ENCODE peak calls at places on chromosome 18, in ten cellular contexts. M, Q, V, U, P, B, H, G, D and K are unnamed samples.

GRCh38 chr18:50614838-50615237 is 55.0 kb downstream of the MAPK4 start:
- DNase-seq in M (no peak), Q (no peak), V (no peak), U (no peak), P (no peak), B (no peak), H (peak), G (no peak), D (peak), K (no peak)

GRCh38 chr18:59383831-59384230 is 24.8 kb upstream of the LMAN1 start:
- DNase-seq in M (no peak), Q (no peak), V (no peak), U (no peak), P (no peak), B (no peak), H (no peak), G (no peak), D (no peak), K (no peak)

GRCh38 chr18:74625157-74625556 is 27.5 kb downstream of the ZNF407 start:
- DNase-seq in M (no peak), Q (no peak), V (no peak), U (no peak), P (no peak), B (no peak), H (no peak), G (no peak), D (no peak), K (no peak)

GRCh38 chr18:62587689-62588088 is 64.9 kb downstream of the ZCCHC2 start:
- DNase-seq in M (no peak), Q (no peak), V (no peak), U (no peak), P (no peak), B (no peak), H (no peak), G (no peak), D (no peak), K (no peak)

GRCh38 chr18:3839481-3840075 is 389.6 kb downstream of the TGIF1 start:
- DNase-seq in M (no peak), Q (no peak), V (no peak), U (no peak), P (no peak), B (no peak), H (no peak), G (no peak), D (no peak), K (no peak)

GRCh38 chr18:79851489-79851888 is 53.8 kb downstream of the KCNG2 start:
- DNase-seq in M (no peak), Q (no peak), V (no peak), U (no peak), P (no peak), B (no peak), H (no peak), G (no peak), D (no peak), K (no peak)

GRCh38 chr18:55236150-55236931 is 277.1 kb upstream of the CCDC68 start:
- DNase-seq in M (no peak), Q (no peak), V (peak), U (no peak), P (no peak), B (no peak), H (no peak), G (no peak), D (no peak), K (no peak)

GRCh38 chr18:31190919-31191318 is 28.3 kb upstream of the DSC1 start:
- DNase-seq in M (no peak), Q (no peak), V (no peak), U (no peak), P (no peak), B (no peak), H (no peak), G (no peak), D (no peak), K (no peak)

GRCh38 chr18:10060469-10060782 is 146.6 kb downstream of the VAPA start:
- DNase-seq in M (no peak), Q (no peak), V (no peak), U (no peak), P (no peak), B (no peak), H (no peak), G (no peak), D (no peak), K (no peak)

GRCh38 chr18:10508546-10508945 is 17.3 kb upstream of the NAPG start:
- DNase-seq in M (no peak), Q (no peak), V (no peak), U (no peak), P (no peak), B (no peak), H (no peak), G (no peak), D (no peak), K (no peak)

GRCh38 chr18:77369644-77370043 is 120.0 kb downstream of the GALR1 start:
- DNase-seq in M (no peak), Q (no peak), V (no peak), U (no peak), P (no peak), B (no peak), H (no peak), G (no peak), D (no peak), K (no peak)

GRCh38 chr18:78865771-78866310 is 113.8 kb upstream of the SALL3 start:
- DNase-seq in M (no peak), Q (no peak), V (no peak), U (no peak), P (no peak), B (no peak), H (peak), G (no peak), D (no peak), K (no peak)

GRCh38 chr18:79400591-79401381 is 5.1 kb downstream of the NFATC1 start:
- DNase-seq in M (no peak), Q (peak), V (peak), U (peak), P (no peak), B (no peak), H (peak), G (no peak), D (no peak), K (no peak)

GRCh38 chr18:43847164-43848091 is 570.1 kb upstream of the SYT4 start:
- DNase-seq in M (no peak), Q (no peak), V (no peak), U (no peak), P (no peak), B (no peak), H (no peak), G (no peak), D (no peak), K (peak)

GRCh38 chr18:25935356-25935755 is 155.1 kb downstream of the SS18 start:
- DNase-seq in M (no peak), Q (no peak), V (no peak), U (no peak), P (no peak), B (no peak), H (no peak), G (no peak), D (no peak), K (no peak)

GRCh38 chr18:64095056-64095455 is 53.8 kb downstream of the LINC00305 start:
- DNase-seq in M (no peak), Q (no peak), V (no peak), U (no peak), P (no peak), B (no peak), H (no peak), G (no peak), D (no peak), K (no peak)

GRCh38 chr18:64094210-64094609 is 54.7 kb downstream of the LINC00305 start:
- DNase-seq in M (no peak), Q (no peak), V (no peak), U (no peak), P (no peak), B (no peak), H (no peak), G (no peak), D (no peak), K (no peak)

GRCh38 chr18:64100136-64100922 is 48.6 kb downstream of the LINC00305 start:
- DNase-seq in M (no peak), Q (peak), V (no peak), U (no peak), P (no peak), B (no peak), H (no peak), G (no peak), D (peak), K (no peak)

GRCh38 chr18:64099244-64099643 is 49.6 kb downstream of the LINC00305 start:
- DNase-seq in M (no peak), Q (peak), V (no peak), U (no peak), P (no peak), B (no peak), H (no peak), G (no peak), D (no peak), K (no peak)

GRCh38 chr18:64097497-64097896 is 51.4 kb downstream of the LINC00305 start:
- DNase-seq in M (no peak), Q (no peak), V (no peak), U (no peak), P (no peak), B (no peak), H (no peak), G (no peak), D (no peak), K (no peak)
- TF ChIP-seq CTCF in M (peak), Q (peak), V (peak), U (no peak), P (no peak), B (no peak), H (no peak), G (no peak), D (no peak), K (peak)

DNA sequence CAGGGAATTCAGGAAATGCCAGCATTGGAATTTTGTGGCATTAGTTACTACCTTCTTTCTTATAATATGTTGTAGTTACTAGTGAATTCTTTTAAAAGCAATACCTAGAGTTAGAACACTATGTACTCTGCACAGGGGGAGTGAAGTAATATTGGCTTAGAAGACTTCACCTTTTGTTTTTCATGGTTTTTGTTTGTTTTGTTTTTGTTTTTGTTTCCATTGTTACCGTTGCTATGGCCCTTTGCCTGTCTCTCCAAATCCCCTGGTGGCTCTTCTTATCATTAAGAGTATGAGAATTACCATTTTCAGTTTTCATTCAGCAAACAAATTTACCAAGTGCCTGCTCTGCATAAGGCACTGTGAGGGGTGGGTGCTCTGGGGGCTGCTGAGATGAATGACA is 160.1 kb downstream of the HAUS1 start:
- DNase-seq in M (no peak), Q (no peak), V (no peak), U (no peak), P (peak), B (no peak), H (no peak), G (no peak), D (no peak), K (no peak)
- TF ChIP-seq CTCF in M (no peak), Q (no peak), V (no peak), U (no peak), P (no peak), B (no peak), H (no peak), G (no peak), D (no peak), K (no peak)

DNA sequence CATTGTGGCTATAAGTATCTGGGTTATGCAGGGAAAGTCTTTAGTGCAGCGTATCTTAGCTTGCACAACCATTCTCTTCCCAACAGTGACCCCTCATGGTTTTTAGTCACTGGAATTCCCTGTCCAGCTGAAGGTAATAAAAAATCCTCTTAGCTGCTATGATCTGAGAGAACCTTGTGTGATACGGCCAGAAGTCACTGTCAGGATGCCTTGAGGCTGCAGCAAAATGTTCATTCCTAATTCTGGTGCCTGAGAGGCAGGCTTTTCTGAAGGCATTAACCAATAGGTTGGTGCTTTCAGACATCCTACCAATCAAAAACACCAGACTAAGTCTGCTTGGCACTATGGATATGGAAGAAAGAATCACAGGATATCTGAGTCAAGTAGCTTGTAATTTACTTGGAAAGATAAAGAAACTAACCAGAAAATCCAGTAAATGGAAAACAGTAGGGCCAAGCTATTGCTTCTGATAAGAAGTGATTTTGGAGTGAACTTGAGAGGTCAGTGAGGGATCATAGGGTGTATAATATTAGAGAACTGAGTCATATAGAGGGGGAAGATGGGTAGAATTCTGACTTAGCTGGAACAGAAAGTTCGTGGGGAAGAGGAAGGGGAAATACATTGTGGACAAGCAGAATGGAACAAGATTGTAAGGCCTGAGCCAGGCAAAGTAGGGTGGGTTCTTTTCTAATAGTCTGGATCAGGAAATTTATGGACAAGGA is 89.0 kb upstream of the SLC14A2 start:
- DNase-seq in M (no peak), Q (no peak), V (no peak), U (no peak), P (no peak), B (peak), H (no peak), G (no peak), D (no peak), K (no peak)
- TF ChIP-seq CTCF in M (no peak), Q (no peak), V (peak), U (no peak), P (no peak), B (peak), H (no peak), G (no peak), D (no peak), K (peak)

GRCh38 chr18:24016643-24017042 is 2.1 kb downstream of the TTC39C start:
- DNase-seq in M (no peak), Q (no peak), V (no peak), U (no peak), P (peak), B (no peak), H (no peak), G (no peak), D (no peak), K (no peak)
- TF ChIP-seq CTCF in M (peak), Q (peak), V (peak), U (no peak), P (no peak), B (peak), H (no peak), G (no peak), D (no peak), K (peak)

GRCh38 chr18:22195052-22195451 is 25.7 kb downstream of the GATA6 start:
- DNase-seq in M (no peak), Q (no peak), V (no peak), U (no peak), P (no peak), B (no peak), H (no peak), G (no peak), D (no peak), K (no peak)

GRCh38 chr18:22191986-22192385 is 22.6 kb downstream of the GATA6 start:
- DNase-seq in M (no peak), Q (no peak), V (no peak), U (no peak), P (no peak), B (no peak), H (no peak), G (no peak), D (no peak), K (no peak)

GRCh38 chr18:22191346-22191710 is 21.9 kb downstream of the GATA6 start:
- DNase-seq in M (no peak), Q (no peak), V (no peak), U (no peak), P (no peak), B (no peak), H (no peak), G (no peak), D (no peak), K (no peak)

GRCh38 chr18:22194151-22194598 is 24.8 kb downstream of the GATA6 start:
- DNase-seq in M (peak), Q (no peak), V (no peak), U (no peak), P (no peak), B (no peak), H (no peak), G (peak), D (no peak), K (no peak)

DNA sequence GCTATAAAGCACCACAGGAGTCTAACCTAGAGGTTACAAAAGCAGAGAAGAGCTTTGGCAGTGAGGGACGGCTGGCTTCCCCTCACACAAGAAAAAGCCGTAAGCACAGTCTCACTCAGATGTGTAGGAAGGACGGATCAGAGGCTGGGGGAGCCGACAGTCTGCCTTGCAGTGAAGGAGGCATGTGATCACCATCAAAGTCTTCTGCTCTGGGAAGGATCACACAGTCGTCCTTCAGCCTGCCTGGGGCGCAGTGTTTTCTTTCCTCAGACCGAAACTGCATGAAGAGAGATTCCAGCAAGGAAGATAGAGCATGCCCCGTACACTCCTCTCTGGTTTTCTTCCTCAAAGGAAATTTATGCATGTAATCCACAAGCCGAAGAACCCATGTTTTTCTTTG is 24.1 kb downstream of the GATA6 start:
- DNase-seq in M (no peak), Q (no peak), V (no peak), U (no peak), P (no peak), B (peak), H (no peak), G (no peak), D (no peak), K (no peak)
- TF ChIP-seq CTCF in M (no peak), Q (no peak), V (no peak), U (no peak), P (no peak), B (no peak), H (no peak), G (no peak), D (no peak), K (no peak)

GRCh38 chr18:56836173-56836572 is 185.0 kb downstream of the WDR7 start:
- DNase-seq in M (no peak), Q (no peak), V (no peak), U (no peak), P (no peak), B (no peak), H (no peak), G (no peak), D (no peak), K (no peak)

GRCh38 chr18:56831988-56832387 is 180.8 kb downstream of the WDR7 start:
- DNase-seq in M (no peak), Q (no peak), V (no peak), U (no peak), P (no peak), B (no peak), H (peak), G (no peak), D (no peak), K (no peak)

DNA sequence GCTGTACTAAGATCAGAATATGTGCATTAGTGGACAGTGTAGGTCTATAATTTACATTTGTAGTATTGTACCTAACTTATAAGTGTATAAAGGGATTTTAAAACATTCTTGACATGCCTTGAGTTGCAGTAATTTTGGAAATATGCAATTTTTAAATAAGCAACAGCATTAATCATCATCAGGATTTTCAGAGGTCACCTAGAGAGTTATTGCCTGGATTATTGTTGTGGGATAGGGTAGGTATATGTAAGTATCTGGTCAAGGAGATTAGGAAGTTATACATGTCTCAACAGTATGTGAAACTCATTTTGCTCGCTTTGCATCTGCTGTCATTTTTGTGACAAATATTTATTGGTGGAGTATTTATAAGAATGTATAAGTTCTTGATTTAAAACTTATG is 184.2 kb downstream of the WDR7 start:
- DNase-seq in M (no peak), Q (no peak), V (no peak), U (no peak), P (no peak), B (no peak), H (no peak), G (no peak), D (no peak), K (no peak)
- TF ChIP-seq CTCF in M (no peak), Q (no peak), V (no peak), U (no peak), P (no peak), B (no peak), H (no peak), G (no peak), D (no peak), K (no peak)

DNA sequence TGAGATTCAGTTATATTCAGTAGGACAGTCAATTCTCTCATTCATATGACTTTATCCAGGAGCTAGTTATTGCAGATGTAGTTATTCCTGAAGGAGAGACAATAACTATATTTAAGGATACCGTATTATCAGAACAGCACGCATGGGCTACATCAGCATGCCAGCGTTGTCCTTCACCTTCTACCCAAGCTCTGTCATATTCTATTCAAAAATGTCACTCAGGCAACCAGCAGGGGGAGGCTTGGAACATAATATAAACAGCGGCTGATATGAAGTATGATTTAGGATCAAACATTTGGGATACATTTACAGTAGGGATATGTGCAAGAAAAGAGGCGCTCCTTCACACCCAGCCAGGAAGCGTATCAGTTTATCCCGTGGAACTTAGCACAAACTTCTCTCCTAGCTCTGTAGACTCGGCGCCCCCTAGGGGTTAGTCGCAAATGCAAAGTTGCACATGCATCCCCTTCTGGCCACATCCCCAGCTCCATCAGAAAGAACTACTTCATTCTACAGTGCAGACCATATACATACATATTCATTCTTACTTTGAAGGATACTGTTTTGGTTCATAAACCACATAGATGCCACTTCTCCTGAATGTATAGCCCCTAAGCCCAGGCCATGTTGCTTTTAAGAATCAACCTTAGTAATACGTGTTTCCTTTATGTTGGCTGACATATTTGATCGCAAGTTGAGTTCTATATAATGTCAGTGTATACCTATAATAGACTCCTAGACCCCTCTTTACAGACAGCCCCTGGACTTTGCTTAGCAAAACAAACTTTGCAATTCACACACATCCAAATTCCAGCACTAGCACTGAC is 759.4 kb downstream of the ADCYAP1 start:
- DNase-seq in M (peak), Q (peak), V (peak), U (no peak), P (peak), B (peak), H (no peak), G (peak), D (peak), K (no peak)
- TF ChIP-seq CTCF in M (peak), Q (peak), V (peak), U (peak), P (peak), B (no peak), H (peak), G (peak), D (no peak), K (peak)

GRCh38 chr18:34867520-34867919 is 157.4 kb downstream of the DTNA start:
- DNase-seq in M (no peak), Q (peak), V (no peak), U (no peak), P (no peak), B (peak), H (peak), G (peak), D (no peak), K (no peak)
- TF ChIP-seq CTCF in M (no peak), Q (peak), V (peak), U (no peak), P (no peak), B (no peak), H (no peak), G (no peak), D (no peak), K (peak)